ENCODE peak calls at places on chromosomes 16 and 17, in five cellular contexts. H is breast epithelium, X is ovary, L is NB4, Z is heart left ventricle. Q is an unnamed sample.

GRCh38 chr16:58829096-58829495 is 95.0 kb upstream of the GOT2 start:
- DNase-seq in H (no peak), X (no peak), L (peak; percentile 19), Z (no peak), Q (no peak)

GRCh38 chr16:59684911-59685310 is 950.8 kb upstream of the GOT2 start:
- DNase-seq in Z (no peak), H (no peak), L (no peak), X (no peak), Q (no peak)

GRCh38 chr16:12123462-12123861 is 146.9 kb downstream of the SNX29 start:
- DNase-seq in Z (no peak), X (no peak), L (no peak), H (no peak), Q (no peak)

GRCh38 chr16:22624038-22624656 is 113.5 kb downstream of the NPIPB5 start:
- DNase-seq in L (no peak), Z (no peak), H (no peak), X (no peak), Q (no peak)

GRCh38 chr17:28684963-28685362 is 23.0 kb downstream of the SUPT6H start:
- DNase-seq in H (no peak), Z (no peak), X (peak; percentile 44), L (peak; percentile 55), Q (no peak)

GRCh38 chr16:49755291-49755611 is 100.7 kb downstream of the ZNF423 start:
- DNase-seq in L (peak; percentile 53), H (no peak), Z (no peak), X (no peak), Q (peak; percentile 10)

GRCh38 chr16:77882359-77882758 is 94.0 kb downstream of the VAT1L start:
- DNase-seq in H (no peak), L (no peak), Z (no peak), X (no peak), Q (no peak)

GRCh38 chr16:60640038-60640437 is 1396.2 kb downstream of the CDH8 start:
- DNase-seq in X (no peak), L (no peak), H (no peak), Z (no peak), Q (no peak)

GRCh38 chr16:17305694-17306093 is 165.1 kb downstream of the XYLT1 start:
- DNase-seq in Z (no peak), H (no peak), X (no peak), L (peak; percentile 61), Q (no peak)

GRCh38 chr16:57483725-57484514 is 2.4 kb downstream of the DOK4 start:
- DNase-seq in X (no peak), H (peak; percentile 58), Z (no peak), L (no peak), Q (no peak)

GRCh38 chr17:67390646-67391480 is 13.8 kb downstream of the PITPNC1 start:
- DNase-seq in X (no peak), H (no peak), Z (no peak), L (peak; percentile 84), Q (peak; percentile 89)

GRCh38 chr16:31455601-31456314 is 3.5 kb upstream of the ARMC5 start:
- DNase-seq in L (peak; percentile 64), X (no peak), Z (no peak), H (no peak), Q (no peak)

GRCh38 chr17:32930512-32930911 is 2.6 kb downstream of the TMEM98 start:
- DNase-seq in Z (no peak), H (no peak), L (no peak), X (no peak), Q (no peak)

GRCh38 chr17:1577657-1578428 is 15.3 kb upstream of the PITPNA start:
- DNase-seq in X (peak; percentile 48), H (no peak), L (peak; percentile 62), Z (peak; percentile 59), Q (no peak)

GRCh38 chr17:38897176-38897575 is 27.3 kb downstream of the LASP1 start:
- DNase-seq in L (no peak), H (no peak), Z (peak; percentile 93), X (peak; percentile 57), Q (no peak)

GRCh38 chr16:30660424-30661251 is 2.4 kb downstream of the FBRS start:
- DNase-seq in H (no peak), L (peak; percentile 64), X (peak; percentile 28), Z (no peak), Q (no peak)

GRCh38 chr17:62740066-62740465 is 68.0 kb downstream of the MARCHF10 start:
- DNase-seq in H (no peak), X (no peak), Z (peak; percentile 38), L (no peak), Q (no peak)

GRCh38 chr16:30183961-30184429 is 593 bp downstream of the CORO1A start:
- DNase-seq in Z (peak; percentile 37), X (no peak), H (no peak), L (peak; percentile 90), Q (no peak)

GRCh38 chr17:74385201-74385600 is 17.9 kb downstream of the GPR142 start:
- DNase-seq in L (no peak), X (no peak), H (no peak), Z (no peak), Q (no peak)

GRCh38 chr16:2295056-2295798 is 27.3 kb upstream of the RNPS1 start:
- DNase-seq in L (peak; percentile 67), Z (no peak), X (no peak), H (no peak), Q (no peak)

GRCh38 chr16:47016700-47017133 is 43.2 kb upstream of the DNAJA2 start:
- DNase-seq in X (no peak), Z (no peak), L (peak; percentile 96), H (no peak), Q (no peak)

GRCh38 chr17:57985675-57985974 is 2.4 kb downstream of the VEZF1 start:
- DNase-seq in L (no peak), H (no peak), Z (no peak), X (no peak), Q (no peak)

GRCh38 chr16:73196670-73197069 is 148.7 kb upstream of the ZFHX3 start:
- DNase-seq in L (peak; percentile 77), X (peak; percentile 33), Z (peak; percentile 71), H (peak; percentile 62), Q (peak; percentile 54)

GRCh38 chr16:77564791-77565390 is 130.1 kb upstream of the ADAMTS18 start:
- DNase-seq in Z (no peak), H (no peak), X (no peak), L (no peak), Q (no peak)

DNA sequence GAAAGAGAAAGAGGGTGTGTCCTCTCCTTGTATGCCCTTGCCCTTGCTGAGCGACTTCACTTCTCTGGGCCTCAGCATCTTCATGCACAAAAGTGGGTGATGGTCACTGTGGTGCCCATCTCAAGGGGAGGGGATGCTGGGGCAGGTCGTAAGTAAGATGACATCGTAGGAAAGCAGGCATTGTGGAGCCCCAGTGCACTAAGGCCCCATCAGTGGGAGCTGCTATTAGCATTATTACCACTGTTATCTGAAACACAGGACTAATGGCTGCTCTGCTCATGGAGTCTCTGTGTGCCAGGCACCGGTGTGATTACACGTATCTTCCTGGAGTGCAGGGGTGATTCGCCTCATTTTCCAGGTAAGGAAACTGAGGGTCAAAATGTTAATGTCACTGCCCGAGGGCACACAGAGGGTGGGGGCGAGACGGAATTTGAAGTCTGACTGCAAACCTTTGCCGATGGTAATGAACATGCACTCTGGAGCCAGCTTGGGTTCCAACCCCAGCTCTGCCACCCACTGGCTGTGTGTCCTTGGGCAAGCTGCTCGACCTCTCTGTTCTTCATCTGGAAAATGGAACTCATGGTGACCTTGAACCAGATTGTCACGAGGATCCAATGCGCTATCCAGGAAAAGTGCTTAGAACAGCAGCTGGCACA is 63.2 kb upstream of the GSE1 start:
- DNase-seq in H (no peak), L (no peak), Z (no peak), X (no peak), Q (no peak)
- TF ChIP-seq POLR2A in H (no peak), L (no peak), Z (no peak), X (no peak), Q (no peak)

GRCh38 chr17:49193513-49194296 is 16.7 kb downstream of the GNGT2 start:
- DNase-seq in Z (peak; percentile 68), X (peak; percentile 81), L (peak; percentile 80), H (no peak), Q (peak; percentile 33)

GRCh38 chr17:49191407-49191916 is 18.9 kb downstream of the GNGT2 start:
- DNase-seq in X (no peak), Z (no peak), L (no peak), H (no peak), Q (no peak)

GRCh38 chr17:49190932-49191331 is 19.4 kb downstream of the GNGT2 start:
- DNase-seq in Z (no peak), H (no peak), X (peak; percentile 27), L (peak; percentile 26), Q (no peak)

GRCh38 chr17:49194297-49194607 is 16.1 kb downstream of the GNGT2 start:
- DNase-seq in L (no peak), H (no peak), Z (no peak), X (no peak), Q (no peak)

DNA sequence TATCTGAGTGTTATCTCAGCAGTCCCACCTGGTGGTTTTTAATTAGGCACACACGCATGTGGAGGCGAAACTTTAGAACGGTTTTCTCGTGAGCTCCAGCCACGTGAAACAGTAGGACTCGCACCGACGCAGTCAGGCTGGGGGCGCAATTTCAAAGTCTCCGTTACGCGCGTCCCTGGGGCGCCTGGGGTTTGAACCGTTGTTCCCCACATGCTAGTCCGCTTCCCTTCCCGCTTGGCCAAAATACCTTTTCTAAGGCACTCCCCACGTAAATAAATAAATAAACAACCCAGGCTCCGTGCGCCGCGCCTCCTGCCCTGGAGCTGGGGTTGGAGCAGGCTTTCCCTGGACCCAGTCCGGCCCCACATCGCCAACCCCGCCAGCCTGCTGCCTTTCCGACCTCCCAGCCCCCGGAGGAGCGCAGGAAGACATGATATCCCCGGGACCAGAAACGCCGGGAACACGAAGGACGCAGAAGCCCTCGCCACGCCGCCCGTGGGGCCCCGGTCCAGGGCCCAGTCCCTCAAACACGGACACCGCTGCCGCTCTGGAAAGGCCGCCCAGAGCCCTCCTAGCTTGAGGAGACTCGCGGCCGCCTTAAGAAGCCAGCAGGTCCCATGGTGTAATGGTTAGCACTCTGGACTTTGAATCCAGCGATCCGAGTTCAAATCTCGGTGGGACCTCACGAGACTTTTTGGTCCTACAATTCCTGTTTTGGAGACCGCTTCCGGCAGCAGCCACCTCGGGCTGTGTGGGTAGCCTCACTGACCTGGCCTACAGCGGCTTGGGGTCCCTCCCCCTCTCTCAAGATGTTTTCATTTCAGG is 18.2 kb downstream of the GNGT2 start:
- DNase-seq in H (peak; percentile 97), L (peak; percentile 91), Z (peak; percentile 89), X (peak; percentile 95), Q (peak; percentile 89)
- TF ChIP-seq POLR2A in H (no peak), L (peak; percentile 49), Z (no peak), X (peak; percentile 45), Q (no peak)

DNA sequence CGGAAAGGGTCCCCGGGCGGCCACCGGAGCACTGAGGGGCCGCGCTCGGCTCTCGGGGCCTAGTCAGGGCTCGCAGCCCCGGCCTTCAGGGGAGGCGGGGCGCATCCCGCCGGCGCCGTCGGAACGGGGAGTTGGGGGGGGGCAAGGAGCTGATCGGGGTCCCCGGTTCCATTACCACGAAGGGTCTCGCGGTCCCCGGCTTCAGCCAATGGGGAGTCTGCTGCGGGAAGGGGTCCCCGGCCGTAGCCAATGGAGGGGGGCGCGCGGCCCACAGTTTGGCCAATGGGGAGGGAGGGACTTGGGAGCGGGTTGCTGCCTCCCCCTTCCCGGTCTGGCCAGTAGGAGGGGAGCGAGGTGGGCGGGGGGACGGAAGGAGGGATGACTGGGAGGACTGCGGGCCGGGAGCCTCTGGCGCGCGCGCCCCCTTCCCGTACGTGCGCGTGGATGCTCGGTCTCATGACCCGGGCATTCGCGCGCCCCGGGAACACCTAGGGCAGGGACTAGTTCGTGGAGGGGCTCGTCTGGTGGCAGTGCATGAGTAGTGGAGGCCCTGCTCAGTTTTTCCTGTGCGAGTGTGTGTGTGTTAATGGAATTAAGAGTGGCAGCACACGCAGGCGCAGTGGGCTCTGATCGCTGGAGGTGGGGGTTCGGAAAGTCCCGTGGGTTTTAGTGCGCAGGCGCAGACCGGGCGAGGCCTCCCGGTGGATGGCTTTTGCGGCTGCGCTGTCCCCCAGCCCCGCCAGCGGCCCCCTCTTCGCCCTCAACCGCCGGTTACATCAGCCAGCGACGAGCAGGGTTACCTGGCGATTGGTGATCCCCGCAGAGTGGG is 1.1 kb downstream of the ATXN2L start:
- DNase-seq in X (peak; percentile 97), L (peak; percentile 99), Z (peak; percentile 98), H (peak; percentile 97), Q (peak; percentile 94)
- TF ChIP-seq POLR2A in X (peak; percentile 44), L (peak; percentile 35), Z (no peak), H (peak; percentile 6), Q (peak; percentile 41)

GRCh38 chr17:76434870-76435269 is 18.1 kb downstream of the UBE2O start:
- DNase-seq in H (no peak), X (no peak), Z (no peak), L (no peak), Q (no peak)
- TF ChIP-seq POLR2A in H (no peak), X (no peak), Z (no peak), L (no peak), Q (no peak)